ENCODE peak calls at places on chromosomes 6 and 20, in four cellular contexts. K is sigmoid colon, Z is HCT116, X is H1. I is an unnamed sample. For H3K27me3, the result is how much of the 10 kb centered on the place peaks cover.

GRCh38 chr6:108921547-108922331 is 73.5 kb downstream of the ARMC2 start:
- DNase-seq in K (peak), Z (no peak), X (no peak), I (no peak)

GRCh38 chr20:57024849-57025248 is 241.6 kb downstream of the BMP7 start:
- DNase-seq in K (no peak), Z (no peak), X (no peak), I (no peak)

GRCh38 chr6:42532038-42532669 is 31.7 kb upstream of the UBR2 start:
- DNase-seq in K (no peak), Z (peak), X (no peak), I (peak)

GRCh38 chr20:32462900-32463641 is 104.9 kb downstream of the ASXL1 start:
- DNase-seq in K (peak), Z (no peak), X (no peak), I (no peak)

GRCh38 chr6:118963003-118963402 is 28.0 kb upstream of the MCM9 start:
- DNase-seq in K (no peak), Z (peak), X (no peak), I (no peak)

GRCh38 chr6:79949235-79949634 is 1.9 kb upstream of the ELOVL4 start:
- DNase-seq in K (no peak), Z (peak), X (peak), I (peak)

GRCh38 chr20:4375881-4376280 is 345.8 kb upstream of the PRND start:
- DNase-seq in K (no peak), Z (no peak), X (no peak), I (no peak)

GRCh38 chr20:49892260-49893216 is 22.8 kb downstream of the SPATA2 start:
- DNase-seq in K (peak), Z (no peak), X (no peak), I (peak)

GRCh38 chr6:15843226-15843625 is 180.4 kb upstream of the DTNBP1 start:
- DNase-seq in K (no peak), Z (no peak), X (no peak), I (no peak)

GRCh38 chr6:130240232-130240631 is 17.5 kb upstream of the SAMD3 start:
- DNase-seq in K (no peak), Z (no peak), X (no peak), I (no peak)

GRCh38 chr6:25637946-25638345 is 14.1 kb upstream of the SCGN start:
- DNase-seq in K (no peak), Z (no peak), X (peak), I (no peak)

GRCh38 chr6:85364354-85364753 is 85.5 kb upstream of the NT5E start:
- DNase-seq in K (no peak), Z (peak), X (no peak), I (no peak)

GRCh38 chr6:135385299-135385698 is 112.2 kb downstream of the AHI1 start:
- DNase-seq in K (no peak), Z (no peak), X (no peak), I (no peak)

GRCh38 chr6:41786451-41787218 is 859 bp upstream of the TOMM6 start:
- DNase-seq in K (peak), Z (peak), X (peak), I (peak)

GRCh38 chr6:81380718-81381338 is 371.7 kb downstream of the TENT5A start:
- DNase-seq in K (no peak), Z (no peak), X (no peak), I (no peak)

GRCh38 chr20:32289661-32290431 is 12.4 kb downstream of the KIF3B start:
- DNase-seq in K (no peak), Z (no peak), X (no peak), I (no peak)

GRCh38 chr6:45222380-45222779 is 105.8 kb upstream of the RUNX2 start:
- DNase-seq in K (no peak), Z (no peak), X (no peak), I (no peak)

GRCh38 chr20:53652090-53652858 is 58.6 kb upstream of the ZNF217 start:
- DNase-seq in K (no peak), Z (no peak), X (no peak), I (peak)

GRCh38 chr6:53309059-53309896 is 39.5 kb downstream of the ELOVL5 start:
- DNase-seq in K (no peak), Z (no peak), X (no peak), I (no peak)

GRCh38 chr6:42901538-42901957 is 14.3 kb upstream of the PTCRA start:
- DNase-seq in K (peak), Z (peak), X (peak), I (peak)

GRCh38 chr6:44254201-44254956 is 2.9 kb downstream of the SLC35B2 start:
- DNase-seq in K (no peak), Z (no peak), X (peak), I (no peak)

GRCh38 chr6:42674780-42675179 is 47.6 kb downstream of the PRPH2 start:
- DNase-seq in K (no peak), Z (no peak), X (no peak), I (no peak)

GRCh38 chr6:116382587-116382986 is 11.8 kb downstream of the DSE start:
- DNase-seq in K (no peak), Z (no peak), X (no peak), I (no peak)

GRCh38 chr6:44224154-44224977 is 971 bp downstream of the SLC29A1 start:
- DNase-seq in K (peak), Z (no peak), X (no peak), I (no peak)

GRCh38 chr20:32971703-32972161 is 32.5 kb downstream of the SUN5 start:
- DNase-seq in K (peak), Z (no peak), X (peak), I (no peak)

GRCh38 chr20:1323830-1324597 is 4.9 kb downstream of the SDCBP2 start:
- DNase-seq in K (peak), Z (no peak), X (peak), I (no peak)

GRCh38 chr20:3777726-3778629 is 3.3 kb downstream of the SPEF1 start:
- DNase-seq in K (peak), Z (no peak), X (peak), I (no peak)

GRCh38 chr20:24672181-24672880 is 202.9 kb downstream of the SYNDIG1 start:
- DNase-seq in K (peak), Z (no peak), X (no peak), I (no peak)

GRCh38 chr6:51467231-51467952 is 620.0 kb downstream of the PKHD1 start:
- DNase-seq in K (no peak), Z (no peak), X (no peak), I (no peak)

GRCh38 chr6:30897882-30898281 is 10.1 kb upstream of the GTF2H4 start:
- DNase-seq in K (no peak), Z (no peak), X (no peak), I (no peak)

GRCh38 chr20:10672579-10673127 is 1.1 kb downstream of the JAG1 start:
- DNase-seq in K (peak), Z (no peak), X (peak), I (peak)

GRCh38 chr6:34970487-34970886 is 81.4 kb downstream of the ANKS1A start:
- DNase-seq in K (no peak), Z (no peak), X (no peak), I (no peak)

GRCh38 chr6:34970962-34971361 is 81.9 kb downstream of the ANKS1A start:
- DNase-seq in K (no peak), Z (no peak), X (no peak), I (no peak)

GRCh38 chr6:34974249-34974642 is 85.2 kb downstream of the ANKS1A start:
- DNase-seq in K (no peak), Z (no peak), X (no peak), I (no peak)

GRCh38 chr6:34969662-34970265 is 80.7 kb downstream of the ANKS1A start:
- DNase-seq in K (no peak), Z (no peak), X (no peak), I (no peak)

DNA sequence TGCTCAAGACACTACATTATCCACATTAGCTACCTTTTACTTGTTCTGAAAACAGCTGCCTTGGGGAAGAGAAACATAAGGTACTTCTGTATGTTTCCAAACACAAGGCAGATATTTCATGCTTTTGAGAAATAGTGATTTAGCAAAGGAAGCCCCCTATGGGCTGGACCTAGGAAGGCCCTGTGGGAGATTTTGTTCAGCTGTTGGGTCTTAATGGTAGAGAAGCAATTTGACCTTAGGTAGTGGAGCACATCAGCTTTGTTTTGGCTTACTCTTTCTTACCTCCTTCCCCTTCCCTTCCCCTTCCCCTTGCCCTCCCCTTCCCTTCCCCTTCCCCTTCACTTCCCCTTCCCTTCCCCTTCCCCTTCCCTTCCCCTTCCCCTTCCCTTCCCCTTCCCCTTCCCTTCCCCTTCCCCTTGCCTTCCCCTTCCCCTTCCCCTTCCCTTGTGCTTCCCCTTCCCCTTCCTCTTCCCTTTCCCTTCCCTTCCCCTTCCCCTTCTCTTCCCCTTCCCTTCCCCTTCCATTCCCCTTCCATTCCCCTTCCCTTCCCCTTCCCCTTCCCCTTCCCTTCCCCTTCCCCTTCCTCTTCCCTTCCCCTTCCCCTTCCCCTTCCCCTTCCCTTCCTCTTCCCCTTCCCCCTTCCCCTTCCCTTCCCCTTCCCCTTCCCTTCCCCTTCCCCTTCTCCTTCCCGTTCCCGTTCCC is 84.6 kb downstream of the ANKS1A start:
- DNase-seq in K (no peak), Z (no peak), X (no peak), I (no peak)
- TF ChIP-seq CTCF in K (no peak), Z (no peak), X (peak), I (no peak)

GRCh38 chr6:131949909-131950766 is 1.0 kb downstream of the CCN2 start:
- DNase-seq in K (peak), Z (peak), X (peak), I (no peak)

GRCh38 chr6:131951576-131952230 is 531 bp upstream of the CCN2 start:
- DNase-seq in K (no peak), Z (no peak), X (no peak), I (no peak)

GRCh38 chr6:131948692-131949614 is 2.2 kb downstream of the CCN2 start:
- DNase-seq in K (peak), Z (no peak), X (no peak), I (no peak)

GRCh38 chr6:131949615-131949908 is 1.6 kb downstream of the CCN2 start:
- DNase-seq in K (no peak), Z (no peak), X (no peak), I (no peak)

DNA sequence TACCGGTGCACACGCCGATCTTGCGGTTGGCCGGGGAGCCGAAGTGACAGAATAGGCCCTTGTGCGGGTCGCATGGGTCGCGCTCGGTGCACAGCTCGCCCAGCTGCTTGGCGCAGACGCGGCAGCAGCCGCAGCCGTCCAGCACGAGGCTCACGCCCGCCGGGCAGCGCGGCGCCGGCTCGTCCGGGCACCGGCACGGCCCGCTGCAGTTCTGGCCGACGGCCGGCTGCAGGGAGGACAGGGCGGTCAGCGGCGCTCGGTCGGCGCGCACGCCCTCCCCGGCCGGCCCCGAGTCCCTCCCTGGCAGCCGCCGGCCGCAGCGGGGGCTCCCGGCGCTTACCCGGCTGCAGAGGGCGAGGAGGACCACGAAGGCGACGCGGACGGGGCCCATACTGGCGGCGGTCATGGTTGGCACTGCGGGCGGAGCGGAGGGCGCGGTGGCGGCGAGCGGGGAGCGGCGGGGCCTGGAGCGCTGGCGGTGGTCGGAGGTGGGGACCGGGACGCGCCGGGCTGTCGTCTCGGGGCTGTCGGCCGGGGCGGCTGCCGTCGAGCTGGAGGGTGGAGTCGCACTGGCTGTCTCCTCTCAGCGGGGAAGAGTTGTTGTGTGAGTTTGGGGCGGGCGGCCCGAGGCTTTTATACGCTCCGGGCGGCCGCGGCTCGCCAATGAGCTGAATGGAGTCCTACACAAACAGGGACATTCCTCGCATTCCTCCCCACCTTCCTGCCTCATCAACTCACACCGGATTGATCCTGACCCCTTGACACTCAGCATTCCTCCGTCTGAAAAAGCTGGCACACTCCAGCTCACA is at the start of gene CCN2:
- DNase-seq in K (peak), Z (peak), X (peak), I (no peak)
- TF ChIP-seq POLR2AphosphoS5 in K (peak), Z (peak), X (peak), I (no peak)

DNA sequence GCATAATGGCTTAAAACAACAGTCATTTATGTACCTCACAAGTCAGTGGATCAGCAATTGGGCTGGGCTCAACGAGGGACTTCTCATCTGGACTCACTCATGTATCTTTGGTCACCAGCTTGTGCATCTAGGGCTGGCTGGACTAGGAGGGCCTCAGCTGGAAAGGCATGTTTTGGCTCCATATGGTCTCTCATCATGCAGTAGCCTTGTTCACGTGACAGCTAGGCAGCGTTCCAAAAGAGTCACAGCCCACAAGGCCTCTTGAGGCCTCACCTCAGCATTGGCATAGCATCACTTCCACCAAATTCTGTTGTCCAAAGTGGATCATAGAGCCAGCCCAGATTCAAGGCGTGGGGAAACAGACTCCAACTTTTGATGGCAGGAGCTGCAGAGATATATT is 110.1 kb downstream of the MAFB start:
- DNase-seq in K (no peak), Z (no peak), X (no peak), I (no peak)
- H3K27me3 ChIP-seq in K (under half), Z (under half), X (under half), I (under half)

GRCh38 chr6:5671604-5672559 is 334.8 kb downstream of the NRN1 start:
- DNase-seq in K (peak), Z (no peak), X (no peak), I (no peak)
- TF ChIP-seq CTCF in K (no peak), Z (no peak), X (peak), I (no peak)

DNA sequence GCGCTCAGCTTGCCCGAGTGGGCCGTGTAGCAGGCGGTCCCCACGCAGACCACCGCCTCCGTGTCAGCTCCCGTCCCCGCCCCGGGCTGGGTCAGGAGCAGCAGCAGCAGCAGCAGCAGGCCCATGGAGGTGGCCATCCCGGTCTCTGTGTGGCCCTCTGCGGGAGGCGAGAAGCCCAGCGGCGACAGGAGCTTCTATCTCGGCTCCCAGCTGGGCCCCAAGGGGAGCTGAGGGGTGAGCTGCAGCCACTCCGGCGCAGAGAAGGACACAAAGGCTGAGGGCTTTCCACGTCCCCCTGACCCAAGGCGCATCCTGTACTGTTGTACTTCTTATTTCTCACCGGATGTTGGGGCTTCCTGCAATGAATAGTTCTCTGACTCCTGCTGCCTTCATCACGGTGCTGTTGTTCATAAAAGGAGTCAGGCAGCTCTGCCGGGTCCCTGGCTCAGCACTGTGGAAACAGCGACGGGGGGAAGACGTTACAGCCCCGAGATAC is at the start of gene CD93:
- DNase-seq in K (no peak), Z (no peak), X (no peak), I (no peak)
- TF ChIP-seq POLR2AphosphoS5 in K (peak), Z (no peak), X (no peak), I (no peak)

GRCh38 chr20:63469019-63469712 is 3.3 kb downstream of the KCNQ2 start:
- DNase-seq in K (no peak), Z (no peak), X (no peak), I (no peak)

GRCh38 chr20:63466861-63467260 is 5.6 kb downstream of the KCNQ2 start:
- DNase-seq in K (no peak), Z (no peak), X (no peak), I (no peak)

GRCh38 chr20:63467294-63468083 is 5.0 kb downstream of the KCNQ2 start:
- DNase-seq in K (no peak), Z (no peak), X (no peak), I (no peak)

GRCh38 chr20:63469713-63470101 is 2.7 kb downstream of the KCNQ2 start:
- DNase-seq in K (no peak), Z (no peak), X (no peak), I (no peak)

DNA sequence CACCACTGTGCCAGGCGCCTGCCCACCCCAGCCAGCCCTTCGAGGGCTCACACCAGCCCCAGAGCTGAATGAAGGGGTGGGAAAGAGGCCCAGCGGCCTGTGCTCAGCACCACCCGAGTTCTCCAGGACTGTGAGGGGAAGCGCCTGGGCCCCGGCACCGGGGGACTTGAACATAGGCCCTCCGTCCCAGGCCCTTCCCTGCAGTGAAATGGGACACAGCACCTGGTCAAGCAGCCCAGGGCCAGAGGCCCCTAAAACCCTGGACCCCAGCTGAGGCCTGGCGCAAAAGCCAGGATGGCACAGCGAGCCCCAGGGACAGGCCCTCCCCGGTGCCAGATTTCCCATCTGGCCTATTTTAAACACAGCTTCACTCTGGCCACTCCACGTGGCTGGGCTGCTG is 4.0 kb downstream of the KCNQ2 start:
- DNase-seq in K (no peak), Z (no peak), X (no peak), I (no peak)
- H3K27me3 ChIP-seq in K (under half), Z (under half), X (under half), I (under half)

GRCh38 chr6:12036766-12037165 is 24.7 kb downstream of the HIVEP1 start:
- DNase-seq in K (no peak), Z (no peak), X (no peak), I (no peak)
- TF ChIP-seq CTCF in K (no peak), Z (no peak), X (no peak), I (no peak)